ENCODE peak calls at places on chromosomes 4 and X, in eight cellular contexts. R, O, F, I, H, Q, J and P are unnamed samples. For H3K4me1, the result is how much of the 10 kb centered on the place peaks cover.

GRCh38 chrX:39814391-39814790 is 283.4 kb downstream of the BCOR start:
- DNase-seq in R (peak), O (no peak), F (no peak), I (peak), H (no peak), Q (peak), J (no peak), P (no peak)

GRCh38 chrX:49053223-49054072 is 5.4 kb upstream of the CCDC120 start:
- DNase-seq in R (peak), O (peak), F (peak), I (peak), H (no peak), Q (peak), J (peak), P (no peak)

GRCh38 chr4:94934201-94934600 is 176.4 kb downstream of the BMPR1B start:
- DNase-seq in R (no peak), O (no peak), F (no peak), I (no peak), H (no peak), Q (no peak), J (no peak), P (no peak)

GRCh38 chr4:6855692-6856297 is 53.8 kb upstream of the TBC1D14 start:
- DNase-seq in R (no peak), O (no peak), F (no peak), I (peak), H (no peak), Q (no peak), J (no peak), P (no peak)

GRCh38 chr4:144421839-144422565 is 224.0 kb upstream of the HHIP start:
- DNase-seq in R (no peak), O (no peak), F (no peak), I (no peak), H (no peak), Q (peak), J (no peak), P (no peak)

GRCh38 chrX:103678199-103678993 is 8.1 kb downstream of the MORF4L2 start:
- DNase-seq in R (no peak), O (no peak), F (no peak), I (no peak), H (no peak), Q (no peak), J (no peak), P (no peak)

GRCh38 chr4:180539284-180539683 is 1703.9 kb upstream of the TENM3 start:
- DNase-seq in R (no peak), O (no peak), F (no peak), I (no peak), H (no peak), Q (no peak), J (no peak), P (no peak)

GRCh38 chrX:37746268-37746931 is 33.5 kb upstream of the CYBB start:
- DNase-seq in R (peak), O (no peak), F (no peak), I (no peak), H (no peak), Q (no peak), J (no peak), P (no peak)

GRCh38 chrX:82125103-82125502 is 923.2 kb downstream of the SH3BGRL start:
- DNase-seq in R (no peak), O (no peak), F (no peak), I (no peak), H (no peak), Q (no peak), J (no peak), P (no peak)

GRCh38 chr4:142427456-142427855 is 418.6 kb downstream of the INPP4B start:
- DNase-seq in R (no peak), O (no peak), F (no peak), I (no peak), H (no peak), Q (peak), J (no peak), P (no peak)

GRCh38 chrX:17621566-17622270 is 115.6 kb upstream of the SCML1 start:
- DNase-seq in R (no peak), O (no peak), F (no peak), I (no peak), H (no peak), Q (no peak), J (no peak), P (no peak)

GRCh38 chrX:123169247-123169901 is 14.7 kb upstream of the GRIA3 start:
- DNase-seq in R (no peak), O (no peak), F (no peak), I (no peak), H (no peak), Q (no peak), J (no peak), P (no peak)

GRCh38 chr4:139641218-139641617 is 24.4 kb upstream of the MGST2 start:
- DNase-seq in R (no peak), O (no peak), F (no peak), I (no peak), H (no peak), Q (peak), J (no peak), P (no peak)

GRCh38 chr4:174627473-174627872 is 105.2 kb upstream of the HPGD start:
- DNase-seq in R (no peak), O (no peak), F (no peak), I (no peak), H (no peak), Q (no peak), J (no peak), P (no peak)

GRCh38 chrX:111652719-111653118 is 28.3 kb upstream of the ALG13 start:
- DNase-seq in R (no peak), O (no peak), F (no peak), I (peak), H (no peak), Q (peak), J (peak), P (no peak)

GRCh38 chr4:176188654-176189053 is 6.7 kb downstream of the SPATA4 start:
- DNase-seq in R (no peak), O (no peak), F (no peak), I (no peak), H (no peak), Q (no peak), J (no peak), P (no peak)

GRCh38 chrX:71621644-71622346 is 3.5 kb upstream of the CXCR3 start:
- DNase-seq in R (no peak), O (no peak), F (no peak), I (no peak), H (no peak), Q (no peak), J (no peak), P (no peak)

GRCh38 chr4:37737456-37737855 is 51.3 kb upstream of the RELL1 start:
- DNase-seq in R (no peak), O (no peak), F (no peak), I (no peak), H (no peak), Q (no peak), J (no peak), P (no peak)

GRCh38 chrX:351736-352135 is 33.1 kb upstream of the GTPBP6 start:
- DNase-seq in R (peak), O (peak), F (no peak), I (no peak), H (no peak), Q (no peak), J (no peak), P (peak)

DNA sequence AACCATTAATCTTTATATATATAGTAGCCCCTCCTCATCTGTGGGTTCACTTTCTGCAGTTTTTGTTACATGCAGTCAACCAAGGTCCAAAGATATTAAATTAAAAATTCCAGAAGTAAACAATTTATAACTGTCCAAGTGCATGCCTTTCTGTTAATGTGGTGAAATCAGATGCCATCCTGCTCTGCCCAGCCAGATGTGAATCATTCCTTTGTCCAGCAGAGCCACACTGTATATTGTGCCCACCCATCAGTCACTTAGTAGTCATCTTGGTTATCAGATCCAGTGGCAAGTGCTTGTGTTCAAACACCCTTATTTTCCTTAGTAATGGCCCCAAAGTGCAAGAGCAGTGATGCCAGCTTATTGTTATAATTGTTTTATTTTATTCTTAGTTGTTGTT is 17.2 kb upstream of the PRDM5 start:
- DNase-seq in R (no peak), O (no peak), F (no peak), I (no peak), H (no peak), Q (no peak), J (no peak), P (no peak)
- TF ChIP-seq POLR2AphosphoS5 in R (no peak), O (no peak), F (no peak), I (no peak), H (no peak), Q (no peak), J (no peak), P (no peak)

DNA sequence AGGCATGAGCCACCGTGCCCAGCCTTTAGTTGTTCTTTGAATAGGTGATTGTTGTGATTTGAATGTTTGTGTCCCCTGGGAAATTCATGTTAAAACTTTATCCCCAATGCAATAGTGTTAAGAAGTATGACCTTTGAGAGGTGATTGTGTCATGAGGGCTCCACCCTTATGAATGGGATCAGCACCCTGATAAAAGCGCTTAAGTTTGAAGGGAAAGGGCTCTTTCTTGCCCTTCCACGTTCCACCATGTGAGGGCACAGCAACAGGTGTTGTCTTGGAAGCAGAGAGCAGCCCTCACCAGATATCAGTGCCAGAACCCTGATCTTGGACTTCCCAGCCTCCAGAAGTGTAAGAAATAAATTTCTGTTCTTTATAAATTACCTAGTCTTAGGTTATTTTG is 33.7 kb upstream of the RP2 start:
- DNase-seq in R (no peak), O (no peak), F (no peak), I (peak), H (no peak), Q (peak), J (no peak), P (no peak)
- TF ChIP-seq CTCF in R (no peak), O (peak), F (no peak), I (no peak), H (no peak), Q (peak), J (peak), P (no peak)

DNA sequence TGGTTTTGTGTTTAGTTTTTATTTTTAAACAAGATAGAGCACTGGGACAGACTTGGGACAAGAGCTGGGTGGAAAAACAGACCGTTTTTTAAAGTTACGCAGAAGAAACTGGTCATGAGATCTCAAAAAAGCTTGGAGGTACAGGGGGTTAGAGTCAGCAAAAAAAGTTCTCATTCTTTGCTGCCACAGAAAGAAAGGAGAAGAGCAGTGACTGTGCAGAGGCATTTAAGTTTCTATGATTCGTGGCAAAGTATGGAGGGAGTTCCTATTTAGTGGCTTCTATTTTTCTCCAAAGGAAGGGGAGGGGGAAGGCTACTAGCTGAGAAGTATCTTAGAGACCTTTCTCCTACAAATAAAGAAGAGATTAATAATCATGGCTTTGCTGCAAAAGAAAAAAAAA is 68.3 kb downstream of the MANBA start:
- DNase-seq in R (no peak), O (no peak), F (no peak), I (no peak), H (no peak), Q (no peak), J (no peak), P (no peak)
- H3K4me1 ChIP-seq in R (under half), O (under half), F (under half), I (under half), H (under half), Q (under half), J (under half), P (under half)

GRCh38 chr4:112284662-112285411 is 867 bp downstream of the TIFA start:
- DNase-seq in R (peak), O (no peak), F (no peak), I (peak), H (peak), Q (no peak), J (peak), P (no peak)

GRCh38 chr4:112288455-112288854 is 2.8 kb upstream of the TIFA start:
- DNase-seq in R (no peak), O (no peak), F (no peak), I (no peak), H (no peak), Q (no peak), J (no peak), P (no peak)

GRCh38 chr4:112289407-112290253 is 3.9 kb upstream of the TIFA start:
- DNase-seq in R (no peak), O (no peak), F (no peak), I (no peak), H (no peak), Q (no peak), J (no peak), P (no peak)

GRCh38 chr4:112290341-112290740 is 4.6 kb upstream of the TIFA start:
- DNase-seq in R (no peak), O (no peak), F (no peak), I (peak), H (no peak), Q (no peak), J (no peak), P (no peak)

DNA sequence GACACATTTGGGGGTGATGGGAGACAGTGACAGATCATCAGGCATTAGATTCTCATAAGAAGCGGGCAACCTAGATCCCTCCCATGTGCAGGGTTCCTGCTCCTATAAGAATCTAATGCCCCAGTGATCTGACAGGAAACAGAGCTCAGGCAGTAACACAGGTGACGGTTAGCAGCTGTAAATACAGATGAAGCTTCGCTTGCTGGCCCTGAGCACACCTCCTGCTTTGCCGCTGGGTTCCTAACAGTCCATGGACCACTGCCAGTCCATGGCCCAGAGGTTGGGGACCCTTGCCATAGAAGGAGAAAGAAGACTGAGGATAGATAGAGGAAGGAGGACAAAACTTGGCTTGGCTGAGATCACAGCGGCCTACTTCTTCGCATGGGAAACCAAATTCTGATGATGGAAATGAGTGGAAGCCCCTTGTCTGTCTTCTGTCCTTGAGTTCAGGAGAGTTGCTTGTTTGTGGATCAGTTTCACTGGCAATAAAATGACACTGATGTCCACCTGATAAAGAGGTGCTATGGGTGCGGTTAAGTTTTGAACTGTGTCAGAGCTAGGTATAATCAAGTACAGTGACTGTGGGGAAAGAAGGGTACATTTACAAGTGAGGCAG is 1.7 kb upstream of the TIFA start:
- DNase-seq in R (no peak), O (no peak), F (no peak), I (no peak), H (no peak), Q (no peak), J (no peak), P (no peak)
- TF ChIP-seq POLR2AphosphoS5 in R (peak), O (no peak), F (no peak), I (no peak), H (no peak), Q (no peak), J (no peak), P (no peak)

DNA sequence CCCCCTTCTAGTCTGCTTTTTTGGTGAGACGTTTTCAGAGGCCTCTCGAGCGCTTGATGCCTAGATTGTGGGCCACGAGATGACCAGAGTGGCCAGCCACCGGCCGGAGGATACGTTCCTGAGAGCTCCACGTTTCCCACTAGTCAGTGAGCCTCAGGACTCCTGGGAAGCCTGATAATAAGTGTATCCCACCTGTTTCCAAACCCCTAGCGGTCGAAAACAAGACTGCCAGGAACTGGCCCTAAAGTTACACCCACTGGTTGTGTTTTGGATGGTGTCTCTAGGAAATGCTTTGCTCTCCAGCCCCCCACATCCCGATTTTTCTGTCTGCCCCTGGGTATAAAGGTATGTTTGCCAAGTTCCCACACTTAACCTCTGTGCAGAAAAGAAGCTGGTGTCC is 4.6 kb upstream of the RS1 start:
- DNase-seq in R (no peak), O (peak), F (no peak), I (peak), H (no peak), Q (peak), J (peak), P (no peak)
- TF ChIP-seq CTCF in R (no peak), O (peak), F (no peak), I (peak), H (no peak), Q (peak), J (peak), P (no peak)

GRCh38 chr4:140740906-140741670 is 15.1 kb downstream of the TBC1D9 start:
- DNase-seq in R (no peak), O (no peak), F (no peak), I (no peak), H (no peak), Q (no peak), J (no peak), P (no peak)
- H3K4me1 ChIP-seq in R (half or more), O (under half), F (under half), I (under half), H (under half), Q (under half), J (under half), P (under half)

GRCh38 chr4:55356991-55357461 is 11.0 kb downstream of the SRD5A3 start:
- DNase-seq in R (no peak), O (peak), F (no peak), I (no peak), H (no peak), Q (no peak), J (no peak), P (no peak)

GRCh38 chr4:55359397-55359916 is 13.4 kb downstream of the SRD5A3 start:
- DNase-seq in R (no peak), O (peak), F (peak), I (no peak), H (no peak), Q (no peak), J (no peak), P (no peak)

GRCh38 chr4:55355555-55355954 is 9.5 kb downstream of the SRD5A3 start:
- DNase-seq in R (no peak), O (peak), F (no peak), I (no peak), H (no peak), Q (no peak), J (no peak), P (no peak)

GRCh38 chr4:55358246-55358645 is 12.2 kb downstream of the SRD5A3 start:
- DNase-seq in R (no peak), O (no peak), F (no peak), I (no peak), H (no peak), Q (no peak), J (no peak), P (no peak)

DNA sequence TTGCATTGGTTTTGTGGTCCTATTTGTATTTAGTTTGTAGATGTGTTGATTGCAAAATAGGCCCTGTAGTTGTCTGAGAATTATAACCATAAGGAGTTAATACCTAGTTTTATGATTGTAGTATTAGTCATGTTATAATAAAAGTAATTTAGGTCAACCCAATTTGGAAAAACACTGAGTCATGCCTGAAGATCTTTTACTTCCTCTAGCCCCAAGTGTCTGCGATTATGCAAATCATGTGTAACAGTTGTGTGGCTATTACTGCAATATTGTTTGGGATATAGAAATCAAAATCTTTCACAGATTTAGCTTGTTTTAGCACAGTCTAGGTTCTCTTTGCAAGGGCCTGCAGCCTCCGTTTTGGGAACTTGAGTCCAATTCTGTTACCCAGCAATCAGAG is 12.6 kb downstream of the SRD5A3 start:
- DNase-seq in R (no peak), O (no peak), F (no peak), I (peak), H (no peak), Q (no peak), J (no peak), P (no peak)
- TF ChIP-seq POLR2AphosphoS5 in R (no peak), O (no peak), F (no peak), I (no peak), H (no peak), Q (no peak), J (no peak), P (no peak)

GRCh38 chr4:93152461-93152860 is 676.1 kb upstream of the ATOH1 start:
- DNase-seq in R (no peak), O (no peak), F (no peak), I (no peak), H (no peak), Q (no peak), J (no peak), P (no peak)

DNA sequence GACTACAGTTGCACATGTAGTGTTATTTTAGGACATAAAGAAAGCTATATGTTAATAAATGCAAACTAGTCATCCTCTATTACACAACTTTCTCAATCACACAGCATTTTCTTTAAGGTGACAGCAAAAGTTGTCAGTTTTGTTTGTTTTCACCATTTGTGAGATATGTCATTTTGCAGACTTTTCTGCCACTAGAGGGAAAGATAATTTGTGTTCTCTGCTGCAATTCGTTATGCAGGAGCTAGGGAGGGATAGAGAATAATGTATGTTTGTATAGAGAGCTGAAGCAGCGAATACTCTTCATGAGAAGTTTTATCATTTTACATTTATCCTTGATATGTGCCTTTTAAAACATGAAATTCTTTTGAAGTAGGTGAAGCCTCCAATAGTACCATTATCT is 670.6 kb upstream of the ATOH1 start:
- DNase-seq in R (no peak), O (no peak), F (no peak), I (no peak), H (no peak), Q (peak), J (no peak), P (no peak)
- TF ChIP-seq CTCF in R (no peak), O (peak), F (no peak), I (no peak), H (no peak), Q (peak), J (peak), P (no peak)